ENCODE peak calls at places on chromosome 16, in four cellular contexts. U is thoracic aorta; H is activated CD8-positive, alpha-beta memory T cell treated with anti-CD3 and anti-CD28 coated beads for 4 hours; E is stimulated activated CD8-positive, alpha-beta memory T cell treated with anti-CD3 and anti-CD28 coated beads, Interleukin-7, amount 100 ng/mL, for 24 hours. Y is an unnamed sample.

GRCh38 chr16:50602531-50603205 is 54.5 kb downstream of the NKD1 start:
- DNase-seq in E (no peak), U (no peak), H (no peak), Y (no peak)

GRCh38 chr16:85557976-85558589 is 55.0 kb upstream of the GSE1 start:
- DNase-seq in U (no peak), E (no peak), H (no peak), Y (no peak)

GRCh38 chr16:88279998-88280397 is 102.8 kb upstream of the ZNF469 start:
- DNase-seq in H (no peak), E (no peak), U (no peak), Y (no peak)

GRCh38 chr16:20041924-20042596 is 31.6 kb downstream of the GPR139 start:
- DNase-seq in E (no peak), U (no peak), H (no peak), Y (no peak)

GRCh38 chr16:79713609-79714309 is 113.2 kb upstream of the MAF start:
- DNase-seq in U (no peak), E (no peak), H (no peak), Y (no peak)

GRCh38 chr16:73732681-73733080 is 563.9 kb upstream of the PSMD7 start:
- DNase-seq in H (no peak), E (no peak), U (no peak), Y (no peak)

GRCh38 chr16:23148513-23149266 is 562 bp downstream of the USP31 start:
- DNase-seq in E (peak; percentile 6), U (no peak), H (peak; percentile 13), Y (no peak)

GRCh38 chr16:70391881-70392481 is 45.3 kb downstream of the DDX19A start:
- DNase-seq in H (no peak), E (no peak), U (no peak), Y (no peak)

GRCh38 chr16:20763461-20764232 is at the start of gene ACSM3:
- DNase-seq in H (peak; percentile 47), E (peak; percentile 20), U (no peak), Y (no peak)

GRCh38 chr16:53061701-53062159 is 6.9 kb downstream of the CHD9 start:
- DNase-seq in H (no peak), E (no peak), U (no peak), Y (no peak)

GRCh38 chr16:81238296-81239011 is at the start of gene BCO1:
- DNase-seq in U (no peak), H (no peak), E (no peak), Y (peak; percentile 9)

GRCh38 chr16:4679854-4680636 is 13.3 kb upstream of the NUDT16L1 start:
- DNase-seq in H (no peak), U (no peak), E (no peak), Y (no peak)

GRCh38 chr16:49194499-49195260 is 87.0 kb downstream of the CBLN1 start:
- DNase-seq in H (no peak), U (no peak), E (no peak), Y (no peak)

GRCh38 chr16:3578610-3579551 is 1.7 kb upstream of the NLRC3 start:
- DNase-seq in E (peak; percentile 43), H (peak; percentile 25), U (no peak), Y (no peak)

GRCh38 chr16:87395181-87395842 is 3.2 kb downstream of the MAP1LC3B start:
- DNase-seq in E (no peak), H (no peak), U (no peak), Y (no peak)

GRCh38 chr16:75304521-75305363 is 53.3 kb upstream of the BCAR1 start:
- DNase-seq in E (no peak), U (peak; percentile 40), H (no peak), Y (no peak)

GRCh38 chr16:11439216-11439615 is 94.0 kb downstream of the RMI2 start:
- DNase-seq in U (no peak), H (no peak), E (no peak), Y (no peak)

GRCh38 chr16:84554627-84555328 is 50.3 kb upstream of the MEAK7 start:
- DNase-seq in U (no peak), H (no peak), E (no peak), Y (no peak)

GRCh38 chr16:54628796-54629625 is 301.7 kb upstream of the IRX5 start:
- DNase-seq in U (no peak), E (no peak), H (no peak), Y (no peak)

GRCh38 chr16:23650674-23651073 is 9.4 kb downstream of the DCTN5 start:
- DNase-seq in H (no peak), U (no peak), E (no peak), Y (no peak)

GRCh38 chr16:30566531-30566930 is 5.0 kb downstream of the ZNF688 start:
- DNase-seq in E (no peak), H (no peak), U (no peak), Y (no peak)

GRCh38 chr16:46947900-46948547 is 25.4 kb downstream of the DNAJA2 start:
- DNase-seq in E (no peak), H (no peak), U (no peak), Y (no peak)

GRCh38 chr16:67862623-67863583 is 9.9 kb upstream of the EDC4 start:
- DNase-seq in E (no peak), H (no peak), U (peak; percentile 74), Y (no peak)

Y was measured in glomerular endothelial cell.